ENCODE peak calls at places on chromosome X, in seven cellular contexts. One of them, this sample, is unnamed.

GRCh38 chrX:104253567-104254441 is 929 bp downstream of the ESX1 start:
- DNase-seq in GM12892: no peak
- DNase-seq in nephron progenitor cell: peak; percentile 45
- DNase-seq in Karpas-422: no peak
- DNase-seq in myocyte: peak; percentile 1
- DNase-seq in activated CD8-positive, alpha-beta memory T cell treated with anti-CD3 and anti-CD28 coated beads for 48 hours: no peak
- DNase-seq in NCI-H1092: no peak
- DNase-seq in this sample: no peak

GRCh38 chrX:69018416-69019072 is 146.7 kb downstream of the PJA1 start:
- DNase-seq in NCI-H1092: no peak
- DNase-seq in activated CD8-positive, alpha-beta memory T cell treated with anti-CD3 and anti-CD28 coated beads for 48 hours: no peak
- DNase-seq in nephron progenitor cell: no peak
- DNase-seq in myocyte: no peak
- DNase-seq in Karpas-422: no peak
- DNase-seq in GM12892: no peak
- DNase-seq in this sample: no peak

GRCh38 chrX:1507511-1508463 is 29.2 kb downstream of the P2RY8 start:
- DNase-seq in NCI-H1092: no peak
- DNase-seq in myocyte: no peak
- DNase-seq in activated CD8-positive, alpha-beta memory T cell treated with anti-CD3 and anti-CD28 coated beads for 48 hours: no peak
- DNase-seq in GM12892: peak; percentile 54
- DNase-seq in nephron progenitor cell: no peak
- DNase-seq in Karpas-422: no peak
- DNase-seq in this sample: no peak

GRCh38 chrX:40411350-40412111 is 169.2 kb upstream of the ATP6AP2 start:
- DNase-seq in Karpas-422: peak; percentile 77
- DNase-seq in myocyte: no peak
- DNase-seq in nephron progenitor cell: no peak
- DNase-seq in activated CD8-positive, alpha-beta memory T cell treated with anti-CD3 and anti-CD28 coated beads for 48 hours: no peak
- DNase-seq in NCI-H1092: no peak
- DNase-seq in GM12892: no peak
- DNase-seq in this sample: no peak

GRCh38 chrX:37998586-37999267 is 7.6 kb upstream of the SYTL5 start:
- DNase-seq in GM12892: no peak
- DNase-seq in NCI-H1092: peak; percentile 9
- DNase-seq in nephron progenitor cell: no peak
- DNase-seq in Karpas-422: no peak
- DNase-seq in activated CD8-positive, alpha-beta memory T cell treated with anti-CD3 and anti-CD28 coated beads for 48 hours: no peak
- DNase-seq in myocyte: no peak
- DNase-seq in this sample: no peak

GRCh38 chrX:134542485-134542884 is 82.5 kb downstream of the HPRT1 start:
- DNase-seq in NCI-H1092: peak; percentile 26
- DNase-seq in GM12892: no peak
- DNase-seq in activated CD8-positive, alpha-beta memory T cell treated with anti-CD3 and anti-CD28 coated beads for 48 hours: no peak
- DNase-seq in Karpas-422: peak; percentile 61
- DNase-seq in nephron progenitor cell: peak; percentile 13
- DNase-seq in myocyte: peak; percentile 80
- DNase-seq in this sample: peak; percentile 75

GRCh38 chrX:150361777-150362351 is 1.3 kb upstream of the MAMLD1 start:
- DNase-seq in NCI-H1092: no peak
- DNase-seq in myocyte: no peak
- DNase-seq in GM12892: no peak
- DNase-seq in Karpas-422: no peak
- DNase-seq in nephron progenitor cell: peak; percentile 22
- DNase-seq in activated CD8-positive, alpha-beta memory T cell treated with anti-CD3 and anti-CD28 coated beads for 48 hours: no peak
- DNase-seq in this sample: no peak

GRCh38 chrX:99371976-99372595 is 1038.0 kb downstream of the PCDH19 start:
- DNase-seq in GM12892: no peak
- DNase-seq in NCI-H1092: no peak
- DNase-seq in activated CD8-positive, alpha-beta memory T cell treated with anti-CD3 and anti-CD28 coated beads for 48 hours: no peak
- DNase-seq in nephron progenitor cell: no peak
- DNase-seq in myocyte: no peak
- DNase-seq in Karpas-422: no peak
- DNase-seq in this sample: no peak

GRCh38 chrX:31845003-31845402 is 773.2 kb upstream of the FTHL17 start:
- DNase-seq in nephron progenitor cell: no peak
- DNase-seq in Karpas-422: no peak
- DNase-seq in myocyte: peak; percentile 46
- DNase-seq in GM12892: no peak
- DNase-seq in NCI-H1092: no peak
- DNase-seq in activated CD8-positive, alpha-beta memory T cell treated with anti-CD3 and anti-CD28 coated beads for 48 hours: no peak
- DNase-seq in this sample: no peak

GRCh38 chrX:154048398-154048797 is 28.7 kb upstream of the IRAK1 start:
- DNase-seq in GM12892: no peak
- DNase-seq in Karpas-422: no peak
- DNase-seq in myocyte: no peak
- DNase-seq in activated CD8-positive, alpha-beta memory T cell treated with anti-CD3 and anti-CD28 coated beads for 48 hours: no peak
- DNase-seq in nephron progenitor cell: no peak
- DNase-seq in NCI-H1092: no peak
- DNase-seq in this sample: no peak

GRCh38 chrX:65536291-65536690 is 1.7 kb upstream of the LAS1L start:
- DNase-seq in NCI-H1092: no peak
- DNase-seq in myocyte: peak; percentile 71
- DNase-seq in nephron progenitor cell: no peak
- DNase-seq in Karpas-422: no peak
- DNase-seq in GM12892: no peak
- DNase-seq in activated CD8-positive, alpha-beta memory T cell treated with anti-CD3 and anti-CD28 coated beads for 48 hours: no peak
- DNase-seq in this sample: peak; percentile 35

GRCh38 chrX:40871385-40872082 is 136.2 kb upstream of the MED14 start:
- DNase-seq in GM12892: no peak
- DNase-seq in nephron progenitor cell: no peak
- DNase-seq in Karpas-422: no peak
- DNase-seq in activated CD8-positive, alpha-beta memory T cell treated with anti-CD3 and anti-CD28 coated beads for 48 hours: no peak
- DNase-seq in NCI-H1092: no peak
- DNase-seq in myocyte: no peak
- DNase-seq in this sample: no peak

GRCh38 chrX:71250856-71251255 is 3.1 kb downstream of the ZMYM3 start:
- DNase-seq in nephron progenitor cell: no peak
- DNase-seq in GM12892: no peak
- DNase-seq in myocyte: no peak
- DNase-seq in NCI-H1092: no peak
- DNase-seq in Karpas-422: no peak
- DNase-seq in activated CD8-positive, alpha-beta memory T cell treated with anti-CD3 and anti-CD28 coated beads for 48 hours: no peak
- DNase-seq in this sample: no peak

GRCh38 chrX:149036086-149036485 is 469.0 kb downstream of the IDS start:
- DNase-seq in myocyte: peak; percentile 3
- DNase-seq in nephron progenitor cell: no peak
- DNase-seq in Karpas-422: peak; percentile 91
- DNase-seq in GM12892: no peak
- DNase-seq in NCI-H1092: no peak
- DNase-seq in activated CD8-positive, alpha-beta memory T cell treated with anti-CD3 and anti-CD28 coated beads for 48 hours: no peak
- DNase-seq in this sample: no peak

GRCh38 chrX:103175944-103176753 is 38.8 kb upstream of the BEX4 start:
- DNase-seq in activated CD8-positive, alpha-beta memory T cell treated with anti-CD3 and anti-CD28 coated beads for 48 hours: peak; percentile 9
- DNase-seq in nephron progenitor cell: peak; percentile 73
- DNase-seq in Karpas-422: peak; percentile 81
- DNase-seq in GM12892: peak; percentile 5
- DNase-seq in myocyte: peak; percentile 40
- DNase-seq in NCI-H1092: no peak
- DNase-seq in this sample: peak; percentile 62

GRCh38 chrX:134631404-134632346 is 26.6 kb downstream of the PLAC1 start:
- DNase-seq in Karpas-422: no peak
- DNase-seq in myocyte: peak; percentile 92
- DNase-seq in nephron progenitor cell: no peak
- DNase-seq in NCI-H1092: no peak
- DNase-seq in GM12892: no peak
- DNase-seq in activated CD8-positive, alpha-beta memory T cell treated with anti-CD3 and anti-CD28 coated beads for 48 hours: no peak
- DNase-seq in this sample: peak; percentile 92

GRCh38 chrX:101407167-101407747 is 468 bp downstream of the GLA start:
- DNase-seq in nephron progenitor cell: no peak
- DNase-seq in NCI-H1092: no peak
- DNase-seq in Karpas-422: peak; percentile 66
- DNase-seq in GM12892: no peak
- DNase-seq in activated CD8-positive, alpha-beta memory T cell treated with anti-CD3 and anti-CD28 coated beads for 48 hours: no peak
- DNase-seq in myocyte: no peak
- DNase-seq in this sample: peak; percentile 23

GRCh38 chrX:29478336-29479069 is 736.9 kb upstream of the MAGEB2 start:
- DNase-seq in myocyte: peak; percentile 48
- DNase-seq in Karpas-422: peak; percentile 68
- DNase-seq in NCI-H1092: no peak
- DNase-seq in nephron progenitor cell: peak; percentile 32
- DNase-seq in activated CD8-positive, alpha-beta memory T cell treated with anti-CD3 and anti-CD28 coated beads for 48 hours: no peak
- DNase-seq in GM12892: peak; percentile 23
- DNase-seq in this sample: peak; percentile 58

GRCh38 chrX:44344194-44344593 is 722 bp upstream of the EFHC2 start:
- DNase-seq in GM12892: no peak
- DNase-seq in NCI-H1092: no peak
- DNase-seq in Karpas-422: no peak
- DNase-seq in activated CD8-positive, alpha-beta memory T cell treated with anti-CD3 and anti-CD28 coated beads for 48 hours: peak; percentile 10
- DNase-seq in nephron progenitor cell: no peak
- DNase-seq in myocyte: no peak
- DNase-seq in this sample: no peak

GRCh38 chrX:110852180-110852579 is 56.6 kb upstream of the CHRDL1 start:
- DNase-seq in nephron progenitor cell: peak; percentile 36
- DNase-seq in activated CD8-positive, alpha-beta memory T cell treated with anti-CD3 and anti-CD28 coated beads for 48 hours: no peak
- DNase-seq in GM12892: no peak
- DNase-seq in Karpas-422: peak; percentile 72
- DNase-seq in myocyte: peak; percentile 2
- DNase-seq in NCI-H1092: no peak
- DNase-seq in this sample: peak; percentile 59

GRCh38 chrX:3312109-3312508 is 34.3 kb downstream of the MXRA5 start:
- DNase-seq in GM12892: no peak
- DNase-seq in Karpas-422: no peak
- DNase-seq in activated CD8-positive, alpha-beta memory T cell treated with anti-CD3 and anti-CD28 coated beads for 48 hours: no peak
- DNase-seq in nephron progenitor cell: no peak
- DNase-seq in myocyte: no peak
- DNase-seq in NCI-H1092: no peak
- DNase-seq in this sample: no peak

GRCh38 chrX:155997436-155997835 is at the start of gene IL9R:
- DNase-seq in activated CD8-positive, alpha-beta memory T cell treated with anti-CD3 and anti-CD28 coated beads for 48 hours: peak; percentile 22
- DNase-seq in nephron progenitor cell: no peak
- DNase-seq in myocyte: peak; percentile 2
- DNase-seq in Karpas-422: no peak
- DNase-seq in GM12892: peak; percentile 21
- DNase-seq in NCI-H1092: no peak
- DNase-seq in this sample: no peak

GRCh38 chrX:110671068-110671803 is 124.4 kb downstream of the CHRDL1 start:
- DNase-seq in Karpas-422: no peak
- DNase-seq in NCI-H1092: no peak
- DNase-seq in GM12892: no peak
- DNase-seq in myocyte: peak; percentile 0
- DNase-seq in nephron progenitor cell: no peak
- DNase-seq in activated CD8-positive, alpha-beta memory T cell treated with anti-CD3 and anti-CD28 coated beads for 48 hours: no peak
- DNase-seq in this sample: no peak

GRCh38 chrX:40340116-40340515 is 240.7 kb upstream of the ATP6AP2 start:
- DNase-seq in Karpas-422: no peak
- DNase-seq in activated CD8-positive, alpha-beta memory T cell treated with anti-CD3 and anti-CD28 coated beads for 48 hours: no peak
- DNase-seq in GM12892: no peak
- DNase-seq in NCI-H1092: no peak
- DNase-seq in nephron progenitor cell: no peak
- DNase-seq in myocyte: no peak
- DNase-seq in this sample: no peak

GRCh38 chrX:9467181-9467580 is 2.3 kb downstream of the TBL1X start:
- DNase-seq in myocyte: no peak
- DNase-seq in GM12892: no peak
- DNase-seq in NCI-H1092: no peak
- DNase-seq in nephron progenitor cell: peak; percentile 20
- DNase-seq in Karpas-422: no peak
- DNase-seq in activated CD8-positive, alpha-beta memory T cell treated with anti-CD3 and anti-CD28 coated beads for 48 hours: no peak
- DNase-seq in this sample: no peak

GRCh38 chrX:41558531-41558930 is 111.4 kb downstream of the NYX start:
- DNase-seq in activated CD8-positive, alpha-beta memory T cell treated with anti-CD3 and anti-CD28 coated beads for 48 hours: no peak
- DNase-seq in GM12892: no peak
- DNase-seq in myocyte: peak; percentile 14
- DNase-seq in Karpas-422: peak; percentile 64
- DNase-seq in nephron progenitor cell: no peak
- DNase-seq in NCI-H1092: no peak
- DNase-seq in this sample: peak; percentile 3

GRCh38 chrX:15204130-15204751 is 65.6 kb downstream of the ASB9 start:
- DNase-seq in Karpas-422: no peak
- DNase-seq in nephron progenitor cell: no peak
- DNase-seq in NCI-H1092: peak; percentile 90
- DNase-seq in GM12892: no peak
- DNase-seq in myocyte: no peak
- DNase-seq in activated CD8-positive, alpha-beta memory T cell treated with anti-CD3 and anti-CD28 coated beads for 48 hours: no peak
- DNase-seq in this sample: no peak

GRCh38 chrX:153920546-153920945 is 5.5 kb downstream of the ARHGAP4 start:
- DNase-seq in NCI-H1092: no peak
- DNase-seq in myocyte: no peak
- DNase-seq in nephron progenitor cell: no peak
- DNase-seq in Karpas-422: no peak
- DNase-seq in GM12892: no peak
- DNase-seq in activated CD8-positive, alpha-beta memory T cell treated with anti-CD3 and anti-CD28 coated beads for 48 hours: no peak
- DNase-seq in this sample: no peak

GRCh38 chrX:10239611-10240064 is 82.9 kb downstream of the CLCN4 start:
- DNase-seq in NCI-H1092: no peak
- DNase-seq in GM12892: no peak
- DNase-seq in Karpas-422: no peak
- DNase-seq in nephron progenitor cell: no peak
- DNase-seq in activated CD8-positive, alpha-beta memory T cell treated with anti-CD3 and anti-CD28 coated beads for 48 hours: no peak
- DNase-seq in myocyte: peak; percentile 77
- DNase-seq in this sample: peak; percentile 75

This sample was measured in SJCRH30.